ENCODE peak calls at places on chromosomes 1 and 21, in eight cellular contexts. One of them, this sample, is unnamed.

GRCh38 chr1:226481133-226481532 is 67.4 kb upstream of the STUM start:
- DNase-seq in occipital lobe: no peak
- DNase-seq in activated CD4-positive, alpha-beta T cell treated with anti-CD3 and anti-CD28 coated beads, Interleukin-2, amount 10 ng/mL, durations not matched to agents 7 days and 5 days: no peak
- DNase-seq in foreskin melanocyte: no peak
- DNase-seq in activated CD8-positive, alpha-beta T cell treated with anti-CD3 and anti-CD28 coated beads, Interleukin-2, amount 10 ng/mL, durations not matched to agents 7 days and 5 days: no peak
- DNase-seq in GM12891: no peak
- DNase-seq in stimulated activated CD8-positive, alpha-beta memory T cell treated with anti-CD3 and anti-CD28 coated beads, Interleukin-7, amount 100 ng/mL, for 48 hours: no peak
- DNase-seq in posterior vena cava: no peak
- DNase-seq in this sample: no peak

GRCh38 chr1:3902111-3902511 is 2.0 kb upstream of the C1orf174 start:
- DNase-seq in occipital lobe: no peak
- DNase-seq in activated CD4-positive, alpha-beta T cell treated with anti-CD3 and anti-CD28 coated beads, Interleukin-2, amount 10 ng/mL, durations not matched to agents 7 days and 5 days: peak
- DNase-seq in foreskin melanocyte: no peak
- DNase-seq in activated CD8-positive, alpha-beta T cell treated with anti-CD3 and anti-CD28 coated beads, Interleukin-2, amount 10 ng/mL, durations not matched to agents 7 days and 5 days: peak
- DNase-seq in GM12891: no peak
- DNase-seq in stimulated activated CD8-positive, alpha-beta memory T cell treated with anti-CD3 and anti-CD28 coated beads, Interleukin-7, amount 100 ng/mL, for 48 hours: no peak
- DNase-seq in posterior vena cava: no peak
- DNase-seq in this sample: no peak

GRCh38 chr1:246351726-246352125 is 155.4 kb downstream of the SMYD3 start:
- DNase-seq in occipital lobe: no peak
- DNase-seq in activated CD4-positive, alpha-beta T cell treated with anti-CD3 and anti-CD28 coated beads, Interleukin-2, amount 10 ng/mL, durations not matched to agents 7 days and 5 days: no peak
- DNase-seq in foreskin melanocyte: no peak
- DNase-seq in activated CD8-positive, alpha-beta T cell treated with anti-CD3 and anti-CD28 coated beads, Interleukin-2, amount 10 ng/mL, durations not matched to agents 7 days and 5 days: no peak
- DNase-seq in GM12891: no peak
- DNase-seq in stimulated activated CD8-positive, alpha-beta memory T cell treated with anti-CD3 and anti-CD28 coated beads, Interleukin-7, amount 100 ng/mL, for 48 hours: no peak
- DNase-seq in posterior vena cava: no peak
- DNase-seq in this sample: no peak

GRCh38 chr1:230915079-230915478 is 46.8 kb upstream of the C1orf198 start:
- DNase-seq in occipital lobe: no peak
- DNase-seq in activated CD4-positive, alpha-beta T cell treated with anti-CD3 and anti-CD28 coated beads, Interleukin-2, amount 10 ng/mL, durations not matched to agents 7 days and 5 days: no peak
- DNase-seq in foreskin melanocyte: no peak
- DNase-seq in activated CD8-positive, alpha-beta T cell treated with anti-CD3 and anti-CD28 coated beads, Interleukin-2, amount 10 ng/mL, durations not matched to agents 7 days and 5 days: no peak
- DNase-seq in GM12891: no peak
- DNase-seq in stimulated activated CD8-positive, alpha-beta memory T cell treated with anti-CD3 and anti-CD28 coated beads, Interleukin-7, amount 100 ng/mL, for 48 hours: no peak
- DNase-seq in posterior vena cava: no peak
- DNase-seq in this sample: no peak

GRCh38 chr1:247378334-247379073 is 37.5 kb upstream of the NLRP3 start:
- DNase-seq in occipital lobe: no peak
- DNase-seq in activated CD4-positive, alpha-beta T cell treated with anti-CD3 and anti-CD28 coated beads, Interleukin-2, amount 10 ng/mL, durations not matched to agents 7 days and 5 days: no peak
- DNase-seq in foreskin melanocyte: no peak
- DNase-seq in activated CD8-positive, alpha-beta T cell treated with anti-CD3 and anti-CD28 coated beads, Interleukin-2, amount 10 ng/mL, durations not matched to agents 7 days and 5 days: no peak
- DNase-seq in GM12891: no peak
- DNase-seq in stimulated activated CD8-positive, alpha-beta memory T cell treated with anti-CD3 and anti-CD28 coated beads, Interleukin-7, amount 100 ng/mL, for 48 hours: no peak
- DNase-seq in posterior vena cava: no peak
- DNase-seq in this sample: no peak

GRCh38 chr1:150876111-150876434 is 326 bp downstream of the ARNT start:
- DNase-seq in occipital lobe: no peak
- DNase-seq in activated CD4-positive, alpha-beta T cell treated with anti-CD3 and anti-CD28 coated beads, Interleukin-2, amount 10 ng/mL, durations not matched to agents 7 days and 5 days: no peak
- DNase-seq in foreskin melanocyte: peak
- DNase-seq in activated CD8-positive, alpha-beta T cell treated with anti-CD3 and anti-CD28 coated beads, Interleukin-2, amount 10 ng/mL, durations not matched to agents 7 days and 5 days: peak
- DNase-seq in GM12891: peak
- DNase-seq in stimulated activated CD8-positive, alpha-beta memory T cell treated with anti-CD3 and anti-CD28 coated beads, Interleukin-7, amount 100 ng/mL, for 48 hours: no peak
- DNase-seq in posterior vena cava: no peak
- DNase-seq in this sample: no peak

GRCh38 chr1:45327644-45328515 is 1.2 kb downstream of the HPDL start:
- DNase-seq in occipital lobe: no peak
- DNase-seq in activated CD4-positive, alpha-beta T cell treated with anti-CD3 and anti-CD28 coated beads, Interleukin-2, amount 10 ng/mL, durations not matched to agents 7 days and 5 days: no peak
- DNase-seq in foreskin melanocyte: no peak
- DNase-seq in activated CD8-positive, alpha-beta T cell treated with anti-CD3 and anti-CD28 coated beads, Interleukin-2, amount 10 ng/mL, durations not matched to agents 7 days and 5 days: peak
- DNase-seq in GM12891: no peak
- DNase-seq in stimulated activated CD8-positive, alpha-beta memory T cell treated with anti-CD3 and anti-CD28 coated beads, Interleukin-7, amount 100 ng/mL, for 48 hours: no peak
- DNase-seq in posterior vena cava: no peak
- DNase-seq in this sample: no peak

GRCh38 chr1:174953657-174954435 is 45.9 kb upstream of the CACYBP start:
- DNase-seq in occipital lobe: no peak
- DNase-seq in activated CD4-positive, alpha-beta T cell treated with anti-CD3 and anti-CD28 coated beads, Interleukin-2, amount 10 ng/mL, durations not matched to agents 7 days and 5 days: no peak
- DNase-seq in foreskin melanocyte: no peak
- DNase-seq in activated CD8-positive, alpha-beta T cell treated with anti-CD3 and anti-CD28 coated beads, Interleukin-2, amount 10 ng/mL, durations not matched to agents 7 days and 5 days: no peak
- DNase-seq in GM12891: no peak
- DNase-seq in stimulated activated CD8-positive, alpha-beta memory T cell treated with anti-CD3 and anti-CD28 coated beads, Interleukin-7, amount 100 ng/mL, for 48 hours: no peak
- DNase-seq in posterior vena cava: no peak
- DNase-seq in this sample: no peak

GRCh38 chr1:26783646-26784022 is 4.1 kb upstream of the PIGV start:
- DNase-seq in occipital lobe: no peak
- DNase-seq in activated CD4-positive, alpha-beta T cell treated with anti-CD3 and anti-CD28 coated beads, Interleukin-2, amount 10 ng/mL, durations not matched to agents 7 days and 5 days: no peak
- DNase-seq in foreskin melanocyte: no peak
- DNase-seq in activated CD8-positive, alpha-beta T cell treated with anti-CD3 and anti-CD28 coated beads, Interleukin-2, amount 10 ng/mL, durations not matched to agents 7 days and 5 days: no peak
- DNase-seq in GM12891: no peak
- DNase-seq in stimulated activated CD8-positive, alpha-beta memory T cell treated with anti-CD3 and anti-CD28 coated beads, Interleukin-7, amount 100 ng/mL, for 48 hours: no peak
- DNase-seq in posterior vena cava: no peak
- DNase-seq in this sample: no peak

GRCh38 chr1:21077085-21077484 is 99.6 kb downstream of the EIF4G3 start:
- DNase-seq in occipital lobe: no peak
- DNase-seq in activated CD4-positive, alpha-beta T cell treated with anti-CD3 and anti-CD28 coated beads, Interleukin-2, amount 10 ng/mL, durations not matched to agents 7 days and 5 days: no peak
- DNase-seq in foreskin melanocyte: peak
- DNase-seq in activated CD8-positive, alpha-beta T cell treated with anti-CD3 and anti-CD28 coated beads, Interleukin-2, amount 10 ng/mL, durations not matched to agents 7 days and 5 days: no peak
- DNase-seq in GM12891: no peak
- DNase-seq in stimulated activated CD8-positive, alpha-beta memory T cell treated with anti-CD3 and anti-CD28 coated beads, Interleukin-7, amount 100 ng/mL, for 48 hours: no peak
- DNase-seq in posterior vena cava: no peak
- DNase-seq in this sample: peak

GRCh38 chr1:17232759-17233661 is 15.9 kb upstream of the PADI3 start:
- DNase-seq in occipital lobe: no peak
- DNase-seq in activated CD4-positive, alpha-beta T cell treated with anti-CD3 and anti-CD28 coated beads, Interleukin-2, amount 10 ng/mL, durations not matched to agents 7 days and 5 days: no peak
- DNase-seq in foreskin melanocyte: no peak
- DNase-seq in activated CD8-positive, alpha-beta T cell treated with anti-CD3 and anti-CD28 coated beads, Interleukin-2, amount 10 ng/mL, durations not matched to agents 7 days and 5 days: no peak
- DNase-seq in GM12891: no peak
- DNase-seq in stimulated activated CD8-positive, alpha-beta memory T cell treated with anti-CD3 and anti-CD28 coated beads, Interleukin-7, amount 100 ng/mL, for 48 hours: no peak
- DNase-seq in posterior vena cava: no peak
- DNase-seq in this sample: no peak

GRCh38 chr1:31183927-31184554 is 55.6 kb downstream of the NKAIN1 start:
- DNase-seq in occipital lobe: no peak
- DNase-seq in activated CD4-positive, alpha-beta T cell treated with anti-CD3 and anti-CD28 coated beads, Interleukin-2, amount 10 ng/mL, durations not matched to agents 7 days and 5 days: peak
- DNase-seq in foreskin melanocyte: no peak
- DNase-seq in activated CD8-positive, alpha-beta T cell treated with anti-CD3 and anti-CD28 coated beads, Interleukin-2, amount 10 ng/mL, durations not matched to agents 7 days and 5 days: peak
- DNase-seq in GM12891: no peak
- DNase-seq in stimulated activated CD8-positive, alpha-beta memory T cell treated with anti-CD3 and anti-CD28 coated beads, Interleukin-7, amount 100 ng/mL, for 48 hours: no peak
- DNase-seq in posterior vena cava: no peak
- DNase-seq in this sample: no peak

GRCh38 chr21:31490471-31490870 is 146.4 kb upstream of the TIAM1 start:
- DNase-seq in occipital lobe: no peak
- DNase-seq in activated CD4-positive, alpha-beta T cell treated with anti-CD3 and anti-CD28 coated beads, Interleukin-2, amount 10 ng/mL, durations not matched to agents 7 days and 5 days: no peak
- DNase-seq in foreskin melanocyte: no peak
- DNase-seq in activated CD8-positive, alpha-beta T cell treated with anti-CD3 and anti-CD28 coated beads, Interleukin-2, amount 10 ng/mL, durations not matched to agents 7 days and 5 days: no peak
- DNase-seq in GM12891: no peak
- DNase-seq in stimulated activated CD8-positive, alpha-beta memory T cell treated with anti-CD3 and anti-CD28 coated beads, Interleukin-7, amount 100 ng/mL, for 48 hours: no peak
- DNase-seq in posterior vena cava: peak
- DNase-seq in this sample: no peak

GRCh38 chr1:159171688-159172501 is 480 bp downstream of the CADM3 start:
- DNase-seq in occipital lobe: peak
- DNase-seq in activated CD4-positive, alpha-beta T cell treated with anti-CD3 and anti-CD28 coated beads, Interleukin-2, amount 10 ng/mL, durations not matched to agents 7 days and 5 days: no peak
- DNase-seq in foreskin melanocyte: no peak
- DNase-seq in activated CD8-positive, alpha-beta T cell treated with anti-CD3 and anti-CD28 coated beads, Interleukin-2, amount 10 ng/mL, durations not matched to agents 7 days and 5 days: no peak
- DNase-seq in GM12891: no peak
- DNase-seq in stimulated activated CD8-positive, alpha-beta memory T cell treated with anti-CD3 and anti-CD28 coated beads, Interleukin-7, amount 100 ng/mL, for 48 hours: no peak
- DNase-seq in posterior vena cava: no peak
- DNase-seq in this sample: peak

GRCh38 chr1:203039609-203040517 is 13.6 kb downstream of the PPFIA4 start:
- DNase-seq in occipital lobe: no peak
- DNase-seq in activated CD4-positive, alpha-beta T cell treated with anti-CD3 and anti-CD28 coated beads, Interleukin-2, amount 10 ng/mL, durations not matched to agents 7 days and 5 days: no peak
- DNase-seq in foreskin melanocyte: no peak
- DNase-seq in activated CD8-positive, alpha-beta T cell treated with anti-CD3 and anti-CD28 coated beads, Interleukin-2, amount 10 ng/mL, durations not matched to agents 7 days and 5 days: no peak
- DNase-seq in GM12891: no peak
- DNase-seq in stimulated activated CD8-positive, alpha-beta memory T cell treated with anti-CD3 and anti-CD28 coated beads, Interleukin-7, amount 100 ng/mL, for 48 hours: no peak
- DNase-seq in posterior vena cava: no peak
- DNase-seq in this sample: no peak

GRCh38 chr1:234486858-234487830 is 8.2 kb upstream of the TARBP1 start:
- DNase-seq in occipital lobe: peak
- DNase-seq in activated CD4-positive, alpha-beta T cell treated with anti-CD3 and anti-CD28 coated beads, Interleukin-2, amount 10 ng/mL, durations not matched to agents 7 days and 5 days: peak
- DNase-seq in foreskin melanocyte: peak
- DNase-seq in activated CD8-positive, alpha-beta T cell treated with anti-CD3 and anti-CD28 coated beads, Interleukin-2, amount 10 ng/mL, durations not matched to agents 7 days and 5 days: peak
- DNase-seq in GM12891: no peak
- DNase-seq in stimulated activated CD8-positive, alpha-beta memory T cell treated with anti-CD3 and anti-CD28 coated beads, Interleukin-7, amount 100 ng/mL, for 48 hours: no peak
- DNase-seq in posterior vena cava: no peak
- DNase-seq in this sample: no peak

GRCh38 chr1:197763307-197763706 is 12.0 kb downstream of the DENND1B start:
- DNase-seq in occipital lobe: no peak
- DNase-seq in activated CD4-positive, alpha-beta T cell treated with anti-CD3 and anti-CD28 coated beads, Interleukin-2, amount 10 ng/mL, durations not matched to agents 7 days and 5 days: no peak
- DNase-seq in foreskin melanocyte: no peak
- DNase-seq in activated CD8-positive, alpha-beta T cell treated with anti-CD3 and anti-CD28 coated beads, Interleukin-2, amount 10 ng/mL, durations not matched to agents 7 days and 5 days: no peak
- DNase-seq in GM12891: no peak
- DNase-seq in stimulated activated CD8-positive, alpha-beta memory T cell treated with anti-CD3 and anti-CD28 coated beads, Interleukin-7, amount 100 ng/mL, for 48 hours: no peak
- DNase-seq in posterior vena cava: no peak
- DNase-seq in this sample: no peak

GRCh38 chr1:226688852-226689251 is 50.2 kb downstream of the ITPKB start:
- DNase-seq in occipital lobe: no peak
- DNase-seq in activated CD4-positive, alpha-beta T cell treated with anti-CD3 and anti-CD28 coated beads, Interleukin-2, amount 10 ng/mL, durations not matched to agents 7 days and 5 days: no peak
- DNase-seq in foreskin melanocyte: no peak
- DNase-seq in activated CD8-positive, alpha-beta T cell treated with anti-CD3 and anti-CD28 coated beads, Interleukin-2, amount 10 ng/mL, durations not matched to agents 7 days and 5 days: no peak
- DNase-seq in GM12891: no peak
- DNase-seq in stimulated activated CD8-positive, alpha-beta memory T cell treated with anti-CD3 and anti-CD28 coated beads, Interleukin-7, amount 100 ng/mL, for 48 hours: no peak
- DNase-seq in posterior vena cava: no peak
- DNase-seq in this sample: no peak

GRCh38 chr21:41950941-41951408 is 2.8 kb downstream of the C2CD2 start:
- DNase-seq in occipital lobe: no peak
- DNase-seq in activated CD4-positive, alpha-beta T cell treated with anti-CD3 and anti-CD28 coated beads, Interleukin-2, amount 10 ng/mL, durations not matched to agents 7 days and 5 days: no peak
- DNase-seq in foreskin melanocyte: no peak
- DNase-seq in activated CD8-positive, alpha-beta T cell treated with anti-CD3 and anti-CD28 coated beads, Interleukin-2, amount 10 ng/mL, durations not matched to agents 7 days and 5 days: no peak
- DNase-seq in GM12891: no peak
- DNase-seq in stimulated activated CD8-positive, alpha-beta memory T cell treated with anti-CD3 and anti-CD28 coated beads, Interleukin-7, amount 100 ng/mL, for 48 hours: no peak
- DNase-seq in posterior vena cava: peak
- DNase-seq in this sample: no peak

GRCh38 chr1:233140519-233140918 is 155.0 kb downstream of the PCNX2 start:
- DNase-seq in occipital lobe: no peak
- DNase-seq in activated CD4-positive, alpha-beta T cell treated with anti-CD3 and anti-CD28 coated beads, Interleukin-2, amount 10 ng/mL, durations not matched to agents 7 days and 5 days: no peak
- DNase-seq in foreskin melanocyte: no peak
- DNase-seq in activated CD8-positive, alpha-beta T cell treated with anti-CD3 and anti-CD28 coated beads, Interleukin-2, amount 10 ng/mL, durations not matched to agents 7 days and 5 days: no peak
- DNase-seq in GM12891: no peak
- DNase-seq in stimulated activated CD8-positive, alpha-beta memory T cell treated with anti-CD3 and anti-CD28 coated beads, Interleukin-7, amount 100 ng/mL, for 48 hours: no peak
- DNase-seq in posterior vena cava: no peak
- DNase-seq in this sample: no peak

This sample was measured in psoas muscle.